ENCODE peak calls at places on chromosome 10, in six cellular contexts. V is CD8-positive, alpha-beta memory T cell; P is heart left ventricle; C is lung; I is CD4-positive, alpha-beta memory T cell; Q is endothelial cell of umbilical vein. M is an unnamed sample. For H3K9me3, the result is how much of the 10 kb centered on the place peaks cover.

GRCh38 chr10:14247650-14248258 is 83.0 kb downstream of the FRMD4A start:
- DNase-seq in P (no peak), C (no peak), V (no peak), I (no peak), Q (no peak), M (no peak)

GRCh38 chr10:132395704-132396494 is 1.1 kb upstream of the PWWP2B start:
- DNase-seq in I (no peak), Q (peak), V (no peak), P (peak), C (peak), M (no peak)

GRCh38 chr10:116274141-116274861 is 1.3 kb upstream of the GFRA1 start:
- DNase-seq in I (no peak), P (no peak), Q (no peak), V (no peak), C (no peak), M (no peak)

GRCh38 chr10:118342638-118343020 is 505 bp upstream of the FAM204A start:
- DNase-seq in V (peak), P (no peak), Q (no peak), C (no peak), I (no peak), M (no peak)

GRCh38 chr10:71086439-71087080 is 125.8 kb upstream of the UNC5B start:
- DNase-seq in P (peak), C (peak), I (no peak), Q (no peak), V (no peak), M (no peak)

GRCh38 chr10:17026686-17027485 is 102.7 kb downstream of the CUBN start:
- DNase-seq in Q (peak), V (peak), P (no peak), I (peak), C (no peak), M (peak)

GRCh38 chr10:33664070-33664469 is 329.6 kb upstream of the NRP1 start:
- DNase-seq in Q (no peak), C (no peak), V (no peak), I (no peak), P (no peak), M (no peak)

GRCh38 chr10:55470840-55471239 is 669.8 kb upstream of the PCDH15 start:
- DNase-seq in I (no peak), V (no peak), C (no peak), Q (no peak), P (no peak), M (no peak)

GRCh38 chr10:126216221-126216701 is 172.0 kb downstream of the ADAM12 start:
- DNase-seq in Q (no peak), I (no peak), P (no peak), C (no peak), V (no peak), M (no peak)

GRCh38 chr10:26214538-26215461 is 1.8 kb upstream of the GAD2 start:
- DNase-seq in V (no peak), I (no peak), Q (no peak), P (no peak), C (no peak), M (no peak)

GRCh38 chr10:84510121-84510520 is 181.7 kb downstream of the CCSER2 start:
- DNase-seq in Q (peak), C (no peak), I (no peak), V (no peak), P (no peak), M (no peak)

GRCh38 chr10:90751107-90751997 is 106.5 kb downstream of the HTR7 start:
- DNase-seq in I (peak), C (no peak), P (no peak), Q (peak), V (peak), M (peak)

GRCh38 chr10:5406918-5407317 is 2.3 kb upstream of the TUBAL3 start:
- DNase-seq in I (no peak), Q (no peak), V (no peak), C (no peak), P (no peak), M (no peak)

GRCh38 chr10:75029874-75030273 is 81.6 kb upstream of the SAMD8 start:
- DNase-seq in C (no peak), V (no peak), Q (no peak), I (no peak), P (no peak), M (no peak)

GRCh38 chr10:101824736-101825135 is 6.5 kb upstream of the OGA start:
- DNase-seq in C (no peak), Q (no peak), I (no peak), P (no peak), V (no peak), M (no peak)

GRCh38 chr10:119031496-119032059 is 2.1 kb downstream of the NANOS1 start:
- DNase-seq in Q (no peak), V (no peak), P (no peak), I (no peak), C (no peak), M (no peak)

GRCh38 chr10:87862644-87863101 is 660 bp downstream of the KLLN start:
- DNase-seq in P (no peak), Q (no peak), C (no peak), I (peak), V (peak), M (peak)

GRCh38 chr10:65017523-65017922 is 1496.3 kb downstream of the REEP3 start:
- DNase-seq in I (no peak), Q (no peak), V (no peak), C (no peak), P (no peak), M (no peak)

GRCh38 chr10:75696536-75696935 is 265.1 kb downstream of the LRMDA start:
- DNase-seq in V (no peak), C (no peak), Q (no peak), I (no peak), P (no peak), M (no peak)

GRCh38 chr10:14396441-14397048 is 65.8 kb upstream of the FRMD4A start:
- DNase-seq in P (no peak), V (no peak), C (no peak), I (no peak), Q (no peak), M (no peak)

GRCh38 chr10:102673961-102674511 is 29.8 kb downstream of the TRIM8 start:
- DNase-seq in I (peak), P (peak), Q (peak), C (peak), V (peak), M (peak)

GRCh38 chr10:101693701-101694055 is 1.3 kb downstream of the FBXW4 start:
- DNase-seq in C (no peak), Q (no peak), I (no peak), P (no peak), V (peak), M (no peak)

GRCh38 chr10:100569687-100570517 is 34.2 kb downstream of the HIF1AN start:
- DNase-seq in P (no peak), C (no peak), Q (no peak), V (no peak), I (no peak), M (no peak)

GRCh38 chr10:17432738-17433137 is 21.7 kb downstream of the ST8SIA6 start:
- DNase-seq in I (no peak), Q (no peak), V (no peak), C (no peak), P (no peak), M (no peak)

GRCh38 chr10:129892571-129893045 is 71.5 kb downstream of the EBF3 start:
- DNase-seq in I (no peak), P (no peak), Q (no peak), V (no peak), C (no peak), M (no peak)

GRCh38 chr10:12710157-12710556 is 291.4 kb downstream of the CCDC3 start:
- DNase-seq in P (no peak), Q (no peak), C (no peak), I (no peak), V (no peak), M (no peak)

GRCh38 chr10:1401056-1401965 is 336.0 kb downstream of the ADARB2 start:
- DNase-seq in V (no peak), P (no peak), I (no peak), C (no peak), Q (no peak), M (no peak)
- H3K9me3 ChIP-seq in V (under half), P (under half), I (under half), C (under half), Q (under half), M (under half)

DNA sequence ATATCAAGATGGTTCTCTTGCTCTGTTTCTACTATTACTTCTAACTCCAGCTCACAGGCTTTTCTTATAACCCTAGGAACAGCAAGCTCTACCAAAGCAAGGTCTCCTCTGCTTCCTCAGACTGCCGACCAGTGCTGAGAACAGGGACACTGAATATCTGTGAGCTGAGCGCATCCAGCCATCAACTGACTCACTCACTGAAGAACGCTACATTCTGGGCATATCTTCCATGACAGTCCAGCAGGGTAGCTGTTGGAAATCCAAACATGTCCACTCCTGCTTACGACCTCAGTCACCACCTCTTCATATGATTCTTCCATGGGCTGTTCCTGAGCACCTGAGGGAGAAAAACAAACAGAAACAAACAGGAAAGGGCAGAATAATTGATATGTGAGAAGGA is 2.8 kb downstream of the ZNF32 start:
- DNase-seq in V (no peak), P (no peak), I (no peak), C (no peak), Q (no peak), M (no peak)
- H3K9me3 ChIP-seq in V (under half), P (half or more), I (under half), C (under half), Q (under half), M (under half)

GRCh38 chr10:42422911-42423310 is 215.5 kb downstream of the ZNF33B start:
- DNase-seq in C (no peak), P (no peak), I (no peak), Q (no peak), V (no peak), M (no peak)
- H3K9me3 ChIP-seq in C (under half), P (under half), I (under half), Q (under half), V (under half), M (under half)

GRCh38 chr10:123863189-123863580 is 28.4 kb downstream of the CPXM2 start:
- DNase-seq in Q (no peak), C (no peak), P (no peak), V (no peak), I (no peak), M (no peak)
- H3K9me3 ChIP-seq in Q (under half), C (under half), P (under half), V (under half), I (under half), M (under half)

GRCh38 chr10:133452453-133452852 is 1.3 kb upstream of the SCART1 start:
- DNase-seq in V (no peak), I (no peak), Q (no peak), C (peak), P (no peak), M (no peak)
- H3K9me3 ChIP-seq in V (under half), I (under half), Q (under half), C (under half), P (under half), M (under half)

DNA sequence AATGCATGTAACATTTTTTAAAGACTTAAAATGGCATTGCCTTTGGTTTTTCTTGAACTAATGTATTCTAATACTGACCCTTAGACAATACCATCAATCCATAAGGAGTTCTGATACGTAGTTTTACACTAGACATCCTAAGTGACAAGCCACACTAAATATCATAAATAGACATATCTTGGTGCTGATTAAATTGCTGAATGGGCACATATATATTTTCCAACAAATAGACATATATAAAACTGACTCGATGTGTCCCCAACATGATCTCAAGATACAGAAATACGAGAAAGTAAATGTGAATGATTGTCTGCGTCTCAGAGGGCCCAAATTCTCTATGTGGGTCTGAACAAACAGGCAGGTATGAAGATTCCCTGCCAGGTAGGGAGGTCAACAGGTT is 99.8 kb downstream of the NEBL start:
- DNase-seq in C (no peak), V (no peak), I (no peak), P (no peak), Q (no peak), M (no peak)
- H3K9me3 ChIP-seq in C (under half), V (under half), I (under half), P (under half), Q (under half), M (under half)

DNA sequence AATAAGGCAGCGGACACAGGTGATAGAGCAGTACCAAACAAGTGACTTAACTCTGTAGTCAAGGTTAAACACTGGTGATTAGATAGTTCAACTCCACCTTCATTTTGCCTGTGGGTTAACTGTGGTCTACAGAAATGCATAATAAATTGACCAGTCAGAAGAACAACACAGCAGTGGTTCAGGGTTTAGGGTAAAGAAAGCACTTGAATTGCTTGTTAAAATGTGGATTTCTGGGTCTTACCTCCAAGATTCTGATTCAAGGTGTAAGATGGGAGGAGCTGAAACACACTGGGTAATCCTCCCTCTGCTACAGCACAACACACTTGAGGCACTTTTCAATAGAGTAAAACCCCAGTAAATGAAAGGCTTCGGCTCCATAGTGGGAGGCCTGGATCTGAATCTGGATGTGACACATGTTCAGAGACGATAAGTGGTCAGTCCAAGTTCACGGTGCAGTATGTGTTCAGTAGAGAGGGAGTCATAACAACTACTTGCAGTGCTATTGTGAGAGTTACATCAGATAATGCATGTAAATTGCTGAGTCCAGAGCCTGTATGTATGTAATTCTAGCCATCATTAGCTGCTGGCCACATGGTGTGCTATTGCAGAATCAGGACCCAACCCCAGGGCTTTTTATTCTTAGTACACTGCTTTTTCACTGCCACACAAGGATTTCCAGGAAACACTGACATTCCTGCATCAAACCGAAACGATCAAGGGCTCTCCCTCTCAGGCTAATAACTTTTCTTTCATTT is 141.7 kb downstream of the SORCS1 start:
- DNase-seq in Q (no peak), V (no peak), I (no peak), C (no peak), P (no peak), M (no peak)
- H3K9me3 ChIP-seq in Q (under half), V (under half), I (under half), C (under half), P (under half), M (under half)

M was measured in T-helper 17 cell.